ENCODE peak calls at places on chromosomes 6 and 20, in seven cellular contexts. N, A, T, E, G, K and O are unnamed samples.
A peak's percentile ranks its signal among the peaks of the same experiment; 100 is the strongest.

GRCh38 chr20:14687317-14687716 is 349.9 kb upstream of the FLRT3 start:
- DNase-seq in G (no peak), A (no peak), N (no peak), K (no peak), T (no peak), E (no peak), O (no peak)

GRCh38 chr6:52612336-52613096 is 35.7 kb upstream of the TRAM2 start:
- DNase-seq in A (no peak), N (no peak), K (no peak), E (no peak), T (peak; percentile 36), G (no peak), O (no peak)

GRCh38 chr20:52076164-52076563 is 115.4 kb downstream of the ZFP64 start:
- DNase-seq in A (no peak), N (no peak), G (no peak), T (peak; percentile 81), K (no peak), E (no peak), O (no peak)

GRCh38 chr20:23356203-23356602 is 5.6 kb downstream of the NXT1 start:
- DNase-seq in A (no peak), N (no peak), T (no peak), K (no peak), E (no peak), G (no peak), O (no peak)

GRCh38 chr6:91626935-91627334 is 1040.1 kb upstream of the MAP3K7 start:
- DNase-seq in E (no peak), T (no peak), N (no peak), G (no peak), K (no peak), A (no peak), O (no peak)

GRCh38 chr6:44035621-44036020 is 91.6 kb downstream of the MRPL14 start:
- DNase-seq in E (no peak), T (no peak), G (no peak), N (no peak), K (peak; percentile 10), A (no peak), O (no peak)

GRCh38 chr20:57395111-57395959 is 4.1 kb downstream of the RBM38 start:
- DNase-seq in K (no peak), E (peak; percentile 82), G (no peak), N (peak; percentile 95), T (peak; percentile 13), A (no peak), O (peak; percentile 94)

GRCh38 chr6:32692019-32692418 is 25.6 kb upstream of the HLA-DQB1 start:
- DNase-seq in K (peak; percentile 83), T (no peak), N (no peak), E (peak; percentile 14), G (peak; percentile 15), A (no peak), O (no peak)

GRCh38 chr6:134119481-134119880 is 67.1 kb upstream of the SLC2A12 start:
- DNase-seq in K (no peak), G (no peak), N (no peak), A (no peak), T (no peak), E (no peak), O (no peak)

GRCh38 chr6:159061805-159062563 is 17.2 kb upstream of the TAGAP start:
- DNase-seq in G (no peak), K (peak; percentile 56), E (no peak), N (no peak), T (no peak), A (peak; percentile 74), O (no peak)

GRCh38 chr20:10304474-10305046 is 85.9 kb downstream of the SNAP25 start:
- DNase-seq in K (no peak), N (no peak), G (no peak), T (no peak), E (no peak), A (no peak), O (no peak)

GRCh38 chr20:58870293-58871014 is 17.9 kb downstream of the GNAS start:
- DNase-seq in K (peak; percentile 65), E (peak; percentile 75), A (peak; percentile 47), T (peak; percentile 60), N (peak; percentile 40), G (no peak), O (peak; percentile 21)

GRCh38 chr6:41200296-41200900 is 551 bp downstream of the TREML2 start:
- DNase-seq in A (peak; percentile 69), K (peak; percentile 73), N (no peak), G (no peak), T (peak; percentile 56), E (no peak), O (no peak)

GRCh38 chr6:159170333-159170672 is 1.1 kb downstream of the FNDC1 start:
- DNase-seq in A (no peak), K (no peak), N (no peak), T (peak; percentile 71), E (no peak), G (no peak), O (no peak)

GRCh38 chr6:41367700-41368099 is 32.3 kb downstream of the NCR2 start:
- DNase-seq in A (no peak), K (peak; percentile 18), N (peak; percentile 65), G (no peak), E (peak; percentile 56), T (peak; percentile 80), O (peak; percentile 36)

GRCh38 chr20:50286609-50287008 is 96.0 kb downstream of the CEBPB start:
- DNase-seq in K (peak; percentile 41), A (no peak), G (no peak), N (no peak), T (peak; percentile 91), E (peak; percentile 56), O (no peak)

GRCh38 chr6:169810066-169810989 is 58.9 kb downstream of the ERMARD start:
- DNase-seq in T (no peak), N (no peak), E (no peak), G (no peak), A (no peak), K (peak; percentile 9), O (no peak)

GRCh38 chr6:151379933-151380847 is 11.2 kb downstream of the ZBTB2 start:
- DNase-seq in G (no peak), T (no peak), K (no peak), E (no peak), A (peak; percentile 46), N (peak; percentile 6), O (no peak)

GRCh38 chr6:169450097-169450496 is 196.5 kb upstream of the THBS2 start:
- DNase-seq in G (no peak), K (no peak), E (no peak), T (peak; percentile 31), N (no peak), A (no peak), O (no peak)

GRCh38 chr6:74606488-74607135 is 599.2 kb downstream of the COL12A1 start:
- DNase-seq in N (no peak), G (no peak), A (no peak), K (no peak), E (no peak), T (peak; percentile 95), O (no peak)